ENCODE peak calls at places on chromosomes 11 and 22, in four cellular contexts. S, Y, U and L are unnamed samples.

GRCh38 chr22:47053013-47053864 is 290.8 kb downstream of the TBC1D22A start:
- DNase-seq in S (no peak), Y (no peak), U (no peak), L (no peak)

GRCh38 chr11:75453916-75454655 is 21.1 kb upstream of the KLHL35 start:
- DNase-seq in S (no peak), Y (no peak), U (no peak), L (peak)

GRCh38 chr22:37880668-37881440 is 25.2 kb upstream of the MICALL1 start:
- DNase-seq in S (no peak), Y (peak), U (no peak), L (peak)

GRCh38 chr22:28139993-28140392 is 220.9 kb upstream of the PITPNB start:
- DNase-seq in S (no peak), Y (no peak), U (no peak), L (peak)

GRCh38 chr22:48605856-48606255 is 1221.8 kb downstream of the BRD1 start:
- DNase-seq in S (no peak), Y (peak), U (no peak), L (no peak)

GRCh38 chr11:9120659-9121350 is 29.4 kb upstream of the SCUBE2 start:
- DNase-seq in S (no peak), Y (no peak), U (no peak), L (no peak)

GRCh38 chr11:66268953-66269906 is 791 bp downstream of the RAB1B start:
- DNase-seq in S (peak), Y (no peak), U (no peak), L (peak)

GRCh38 chr11:130037058-130037457 is 32.6 kb upstream of the APLP2 start:
- DNase-seq in S (no peak), Y (no peak), U (no peak), L (peak)

GRCh38 chr11:128686745-128687177 is 7.1 kb upstream of the FLI1 start:
- DNase-seq in S (peak), Y (no peak), U (peak), L (peak)